ENCODE peak calls at places on chromosome 10, in seven cellular contexts. J is AG08395; D is CD8-positive, alpha-beta T cell; I is breast epithelium; P is testis; H is GF-D8; K is activated CD4-positive, alpha-beta T cell treated with anti-CD3 and anti-CD28 coated beads, Interleukin-2, amount 50 U/mL, for 1 hour. S is an unnamed sample.

GRCh38 chr10:77774940-77775391 is 137.4 kb upstream of the KCNMA1 start:
- DNase-seq in J (no peak), K (no peak), P (no peak), H (no peak), I (no peak), D (no peak), S (no peak)

GRCh38 chr10:133458710-133459453 is 5.1 kb downstream of the SCART1 start:
- DNase-seq in K (no peak), I (peak; percentile 35), D (no peak), P (no peak), H (no peak), J (peak; percentile 18), S (no peak)

GRCh38 chr10:116124777-116125176 is 148.2 kb downstream of the GFRA1 start:
- DNase-seq in K (no peak), D (no peak), H (no peak), J (no peak), P (no peak), I (no peak), S (no peak)

GRCh38 chr10:117534321-117535044 is 8.1 kb upstream of the EMX2 start:
- DNase-seq in K (no peak), H (no peak), I (no peak), D (no peak), P (no peak), J (no peak), S (no peak)

GRCh38 chr10:100303724-100304319 is 17.3 kb upstream of the BLOC1S2 start:
- DNase-seq in K (no peak), I (no peak), J (peak; percentile 64), H (peak; percentile 25), P (no peak), D (no peak), S (peak; percentile 57)

GRCh38 chr10:43375401-43376020 is 4.1 kb downstream of the FXYD4 start:
- DNase-seq in I (peak; percentile 15), H (no peak), K (no peak), J (no peak), P (no peak), D (no peak), S (no peak)

GRCh38 chr10:34405611-34406462 is 409.3 kb downstream of the PARD3 start:
- DNase-seq in J (no peak), H (no peak), D (no peak), P (no peak), I (no peak), K (no peak), S (peak; percentile 33)

GRCh38 chr10:89367529-89367928 is 10.3 kb upstream of the IFIT1B start:
- DNase-seq in H (no peak), P (no peak), J (peak; percentile 4), D (no peak), K (no peak), I (no peak), S (no peak)

GRCh38 chr10:100482181-100482833 is 19.5 kb downstream of the WNT8B start:
- DNase-seq in H (peak; percentile 36), D (peak; percentile 71), J (peak; percentile 71), P (peak; percentile 85), I (peak; percentile 77), K (peak; percentile 67), S (peak; percentile 60)

GRCh38 chr10:80405636-80406035 is 2.7 kb upstream of the PRXL2A start:
- DNase-seq in J (no peak), H (no peak), I (no peak), K (no peak), D (no peak), P (no peak), S (no peak)

GRCh38 chr10:22466763-22467334 is 121.6 kb downstream of the SPAG6 start:
- DNase-seq in D (no peak), J (peak; percentile 22), P (no peak), H (no peak), I (no peak), K (no peak), S (no peak)

GRCh38 chr10:5543628-5544027 is 18.9 kb downstream of the CALML3 start:
- DNase-seq in K (no peak), I (no peak), D (no peak), J (no peak), P (no peak), H (no peak), S (no peak)

GRCh38 chr10:92598321-92598720 is 5.4 kb downstream of the KIF11 start:
- DNase-seq in P (no peak), H (no peak), K (no peak), D (no peak), J (no peak), I (no peak), S (no peak)

GRCh38 chr10:14500172-14500765 is 169.5 kb upstream of the FRMD4A start:
- DNase-seq in J (no peak), I (no peak), P (no peak), D (no peak), H (peak; percentile 11), K (no peak), S (no peak)

GRCh38 chr10:89646833-89647570 is 2.0 kb upstream of the PANK1 start:
- DNase-seq in K (no peak), P (no peak), I (no peak), H (peak; percentile 34), J (no peak), D (no peak), S (no peak)

GRCh38 chr10:6576326-6576725 is 3.8 kb downstream of the PRKCQ start:
- DNase-seq in K (no peak), J (no peak), D (no peak), P (no peak), H (no peak), I (no peak), S (no peak)

GRCh38 chr10:3750352-3750816 is 34.6 kb downstream of the KLF6 start:
- DNase-seq in I (no peak), D (no peak), P (no peak), K (no peak), H (no peak), J (no peak), S (no peak)

GRCh38 chr10:96089116-96089515 is 41.0 kb upstream of the ZNF518A start:
- DNase-seq in J (no peak), P (no peak), D (no peak), H (no peak), K (no peak), I (no peak), S (no peak)

GRCh38 chr10:99975942-99976809 is 33.6 kb downstream of the DNMBP start:
- DNase-seq in H (peak; percentile 55), K (no peak), J (peak; percentile 13), D (no peak), I (no peak), P (no peak), S (no peak)

GRCh38 chr10:132945125-132945893 is 2.9 kb upstream of the CFAP46 start:
- DNase-seq in J (no peak), I (no peak), D (no peak), P (no peak), K (no peak), H (no peak), S (no peak)

GRCh38 chr10:59905066-59905734 is 1.2 kb downstream of the CCDC6 start:
- DNase-seq in D (no peak), H (no peak), K (no peak), J (peak; percentile 19), I (peak; percentile 62), P (peak; percentile 38), S (peak; percentile 11)

GRCh38 chr10:124354411-124355382 is 64.0 kb downstream of the OAT start:
- DNase-seq in D (peak; percentile 16), K (peak; percentile 8), H (no peak), J (peak; percentile 89), P (peak; percentile 71), I (no peak), S (peak; percentile 44)

GRCh38 chr10:126094537-126094936 is 198.2 kb downstream of the FANK1 start:
- DNase-seq in D (no peak), P (no peak), K (no peak), H (no peak), I (no peak), J (no peak), S (no peak)

GRCh38 chr10:127163632-127164031 is 32.8 kb downstream of the INSYN2A start:
- DNase-seq in J (peak; percentile 54), I (no peak), K (no peak), P (no peak), D (no peak), H (no peak), S (peak; percentile 17)